ENCODE peak calls at places on chromosome 4, in four cellular contexts. X is iPS-NIHi11, N is GM13977, V is mesenteric fat pad. M is an unnamed sample.
A peak's percentile ranks its signal among the peaks of the same experiment; 100 is the strongest.

GRCh38 chr4:158443731-158444130 is 78.0 kb upstream of the RXFP1 start:
- DNase-seq in X (no peak), N (no peak), V (no peak), M (no peak)

GRCh38 chr4:121551881-121552280 is 144.9 kb downstream of the ANXA5 start:
- DNase-seq in X (no peak), N (no peak), V (no peak), M (peak; percentile 4)

GRCh38 chr4:139663561-139664138 is 2.0 kb upstream of the MGST2 start:
- DNase-seq in X (no peak), N (no peak), V (no peak), M (no peak)

GRCh38 chr4:119204898-119205297 is 7.6 kb upstream of the USP53 start:
- DNase-seq in X (no peak), N (no peak), V (no peak), M (no peak)

GRCh38 chr4:88761861-88762523 is 64.4 kb upstream of the NAP1L5 start:
- DNase-seq in X (no peak), N (no peak), V (no peak), M (no peak)

GRCh38 chr4:98474408-98474844 is 184.0 kb downstream of the TSPAN5 start:
- DNase-seq in X (no peak), N (no peak), V (no peak), M (peak; percentile 12)

GRCh38 chr4:77881460-77882295 is 19.0 kb downstream of the MRPL1 start:
- DNase-seq in X (no peak), N (no peak), V (no peak), M (no peak)

GRCh38 chr4:114052227-114052626 is 72.8 kb upstream of the ARSJ start:
- DNase-seq in X (peak; percentile 17), N (no peak), V (no peak), M (no peak)

GRCh38 chr4:1501754-1502500 is 95.7 kb upstream of the NKX1-1 start:
- DNase-seq in X (peak; percentile 16), N (no peak), V (peak; percentile 80), M (no peak)

GRCh38 chr4:22410645-22411247 is 105.1 kb downstream of the ADGRA3 start:
- DNase-seq in X (no peak), N (peak; percentile 3), V (no peak), M (no peak)

GRCh38 chr4:151325320-151326246 is at the start of gene SH3D19:
- DNase-seq in X (peak; percentile 75), N (peak; percentile 27), V (no peak), M (peak; percentile 22)

GRCh38 chr4:2286904-2287593 is 25.1 kb upstream of the MXD4 start:
- DNase-seq in X (no peak), N (no peak), V (no peak), M (no peak)

GRCh38 chr4:24730256-24731001 is 64.9 kb upstream of the SOD3 start:
- DNase-seq in X (no peak), N (no peak), V (peak; percentile 91), M (no peak)

GRCh38 chr4:107818301-107818910 is 6.3 kb upstream of the SGMS2 start:
- DNase-seq in X (no peak), N (no peak), V (no peak), M (no peak)

GRCh38 chr4:7811536-7812190 is 128.0 kb downstream of the AFAP1 start:
- DNase-seq in X (no peak), N (no peak), V (peak; percentile 88), M (no peak)

GRCh38 chr4:71382125-71382524 is 43.3 kb downstream of the SLC4A4 start:
- DNase-seq in X (no peak), N (no peak), V (no peak), M (no peak)

GRCh38 chr4:121943941-121944340 is 7.9 kb downstream of the TRPC3 start:
- DNase-seq in X (peak; percentile 62), N (no peak), V (no peak), M (no peak)

GRCh38 chr4:177937051-177937450 is 494.8 kb upstream of the AGA start:
- DNase-seq in X (no peak), N (no peak), V (no peak), M (no peak)

GRCh38 chr4:118281611-118282442 is 71.0 kb downstream of the PRSS12 start:
- DNase-seq in X (peak; percentile 19), N (no peak), V (no peak), M (no peak)

GRCh38 chr4:146243141-146243882 is 29.0 kb downstream of the REELD1 start:
- DNase-seq in X (peak; percentile 86), N (peak; percentile 76), V (no peak), M (no peak)

GRCh38 chr4:139940600-139940999 is 213.4 kb downstream of the MAML3 start:
- DNase-seq in X (no peak), N (no peak), V (no peak), M (no peak)

GRCh38 chr4:8770518-8771257 is 101.0 kb downstream of the HMX1 start:
- DNase-seq in X (no peak), N (no peak), V (peak; percentile 65), M (no peak)

GRCh38 chr4:21415728-21416127 is 532.8 kb downstream of the KCNIP4 start:
- DNase-seq in X (no peak), N (no peak), V (no peak), M (no peak)

GRCh38 chr4:76920715-76921114 is 22.8 kb upstream of the SOWAHB start:
- DNase-seq in X (no peak), N (no peak), V (no peak), M (no peak)

GRCh38 chr4:173167793-173168395 is 717 bp upstream of the GALNT7 start:
- DNase-seq in X (peak; percentile 60), N (peak; percentile 31), V (no peak), M (no peak)

GRCh38 chr4:139560396-139561084 is 4.5 kb upstream of the SETD7 start:
- DNase-seq in X (peak; percentile 32), N (peak; percentile 48), V (no peak), M (no peak)